ENCODE peak calls at places on chromosomes 13 and 19, in five cellular contexts. G, A, R, O and W are unnamed samples. For H3K36me3, the result is how much of the 10 kb centered on the place peaks cover.

GRCh38 chr19:11064831-11065303 is 24.4 kb upstream of the LDLR start:
- DNase-seq in G (no peak), A (no peak), R (no peak), O (no peak), W (no peak)

GRCh38 chr19:37966211-37967072 is 59.4 kb downstream of the SIPA1L3 start:
- DNase-seq in G (no peak), A (no peak), R (no peak), O (peak), W (peak)

GRCh38 chr13:76758257-76758656 is 127.9 kb downstream of the KCTD12 start:
- DNase-seq in G (no peak), A (no peak), R (no peak), O (no peak), W (no peak)

GRCh38 chr13:106899444-106899843 is 331.5 kb upstream of the ARGLU1 start:
- DNase-seq in G (no peak), A (no peak), R (no peak), O (no peak), W (no peak)

GRCh38 chr13:49448753-49449152 is 4.7 kb downstream of the SETDB2 start:
- DNase-seq in G (no peak), A (no peak), R (no peak), O (no peak), W (no peak)

GRCh38 chr19:47049307-47049700 is 880 bp upstream of the TMEM160 start:
- DNase-seq in G (no peak), A (no peak), R (peak), O (no peak), W (no peak)

GRCh38 chr13:21625366-21625765 is 21.4 kb upstream of the MICU2 start:
- DNase-seq in G (no peak), A (no peak), R (no peak), O (no peak), W (no peak)

GRCh38 chr19:16042533-16043085 is 33.7 kb upstream of the TPM4 start:
- DNase-seq in G (no peak), A (no peak), R (no peak), O (no peak), W (no peak)

GRCh38 chr13:47904239-47904638 is 96.8 kb downstream of the SUCLA2 start:
- DNase-seq in G (no peak), A (no peak), R (no peak), O (no peak), W (no peak)

DNA sequence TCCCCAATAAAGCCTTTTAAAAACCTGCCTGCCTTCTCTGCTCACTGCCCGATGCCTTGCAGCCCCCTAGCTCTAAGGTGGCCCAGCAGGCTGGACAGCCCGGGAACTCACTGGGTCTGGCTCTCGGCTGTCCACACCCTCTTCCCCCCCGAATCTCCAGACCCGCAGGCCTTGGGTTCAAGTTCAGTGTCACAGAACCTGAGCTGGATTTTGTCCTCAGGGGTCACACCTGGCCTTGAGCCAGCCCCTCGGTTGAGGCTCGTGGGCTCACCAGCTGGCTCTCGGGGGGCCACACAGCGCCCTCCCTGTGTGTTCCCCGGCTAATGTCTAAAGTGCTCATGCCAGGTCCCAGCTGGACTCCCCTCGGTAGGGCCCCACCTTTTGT is 6.7 kb downstream of the PNKP start:
- DNase-seq in G (no peak), A (no peak), R (no peak), O (no peak), W (no peak)
- H3K36me3 ChIP-seq in G (half or more), A (half or more), R (half or more), O (under half), W (under half)

GRCh38 chr13:27171244-27171829 is at the start of gene USP12:
- DNase-seq in G (no peak), A (peak), R (peak), O (peak), W (peak)
- H3K4me3 ChIP-seq in G (peak), A (peak), R (peak), O (peak), W (peak)

GRCh38 chr19:5997371-5997770 is 19.4 kb upstream of the RANBP3 start:
- DNase-seq in G (no peak), A (no peak), R (peak), O (no peak), W (no peak)
- TF ChIP-seq CTCF in G (no peak), A (no peak), R (peak), O (no peak), W (no peak)

GRCh38 chr19:4714016-4714415 is 9.6 kb downstream of the DPP9 start:
- DNase-seq in G (no peak), A (no peak), R (no peak), O (no peak), W (no peak)
- H3K36me3 ChIP-seq in G (half or more), A (half or more), R (half or more), O (under half), W (under half)

GRCh38 chr19:41325947-41326706 is 16.2 kb downstream of the CCDC97 start:
- DNase-seq in G (no peak), A (no peak), R (peak), O (no peak), W (no peak)
- H3K4me3 ChIP-seq in G (peak), A (no peak), R (peak), O (peak), W (no peak)

GRCh38 chr13:101728615-101729014 is 276.1 kb downstream of the ITGBL1 start:
- DNase-seq in G (no peak), A (no peak), R (no peak), O (no peak), W (no peak)

GRCh38 chr13:101728021-101728420 is 275.5 kb downstream of the ITGBL1 start:
- DNase-seq in G (no peak), A (no peak), R (no peak), O (no peak), W (no peak)

GRCh38 chr13:101727118-101727517 is 274.6 kb downstream of the ITGBL1 start:
- DNase-seq in G (no peak), A (no peak), R (no peak), O (no peak), W (no peak)

GRCh38 chr13:101730420-101731000 is 278.0 kb downstream of the ITGBL1 start:
- DNase-seq in G (no peak), A (no peak), R (no peak), O (no peak), W (no peak)

DNA sequence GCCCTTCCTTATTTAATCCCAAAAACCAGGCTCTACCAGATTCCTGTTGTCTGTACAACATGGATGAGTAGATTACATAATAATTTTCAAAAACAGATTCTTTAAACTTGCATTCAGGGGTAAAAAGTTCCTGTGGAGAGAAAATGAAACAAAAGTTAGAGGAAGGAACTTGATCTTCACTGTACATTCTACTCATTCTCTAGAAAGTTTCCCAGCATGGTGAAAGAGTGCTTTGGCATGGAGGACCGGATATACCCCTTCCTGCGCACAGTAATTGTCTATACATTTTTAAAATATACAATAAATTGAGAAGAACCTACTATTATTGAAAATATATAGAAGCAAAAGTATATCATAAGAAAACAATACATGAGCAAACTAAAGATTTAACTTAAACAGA is 274.2 kb downstream of the ITGBL1 start:
- DNase-seq in G (no peak), A (no peak), R (no peak), O (no peak), W (no peak)
- TF ChIP-seq CTCF in G (no peak), A (no peak), R (no peak), O (no peak), W (no peak)

DNA sequence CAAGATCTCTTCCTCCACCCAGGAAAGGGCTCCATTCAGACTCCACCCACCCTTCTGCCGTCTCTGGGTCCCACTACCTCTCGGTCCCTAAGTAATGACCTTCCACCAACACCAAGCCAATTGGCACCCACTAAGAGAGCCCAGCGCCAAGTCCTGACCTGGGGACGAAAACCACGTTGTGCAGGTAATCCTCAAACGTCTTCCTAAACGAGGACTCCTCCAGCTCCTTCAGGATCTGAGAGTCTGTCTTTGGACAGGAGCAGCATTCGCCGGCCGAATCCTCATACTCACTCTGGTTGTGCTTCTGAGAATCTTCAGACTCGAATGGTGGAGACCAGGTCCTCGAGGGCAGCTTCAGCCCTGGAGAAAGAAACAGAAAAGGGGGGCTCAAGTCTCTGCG is 83.1 kb downstream of the ZNF557 start:
- DNase-seq in G (no peak), A (no peak), R (no peak), O (no peak), W (no peak)
- H3K36me3 ChIP-seq in G (under half), A (half or more), R (under half), O (under half), W (under half)

GRCh38 chr13:26998265-26998664 is 173.3 kb downstream of the USP12 start:
- DNase-seq in G (no peak), A (no peak), R (no peak), O (no peak), W (no peak)
- H3K4me3 ChIP-seq in G (no peak), A (no peak), R (no peak), O (no peak), W (no peak)